ENCODE peak calls at places on chromosomes 4 and X, in seven cellular contexts. One of them, this sample, is unnamed.

GRCh38 chrX:136250191-136251041 is 784 bp downstream of the MAP7D3 start:
- DNase-seq in WERI-Rb-1: no peak
- DNase-seq in transverse colon: no peak
- DNase-seq in heart right ventricle: no peak
- DNase-seq in hepatocyte: peak
- DNase-seq in heart left ventricle: no peak
- DNase-seq in body of pancreas: no peak
- DNase-seq in this sample: no peak

GRCh38 chr4:104591505-104591904 is 96.8 kb upstream of the CXXC4 start:
- DNase-seq in WERI-Rb-1: peak
- DNase-seq in transverse colon: peak
- DNase-seq in heart right ventricle: peak
- DNase-seq in hepatocyte: peak
- DNase-seq in heart left ventricle: no peak
- DNase-seq in body of pancreas: peak
- DNase-seq in this sample: no peak

GRCh38 chr4:76823516-76823915 is 74.4 kb downstream of the SOWAHB start:
- DNase-seq in WERI-Rb-1: no peak
- DNase-seq in transverse colon: no peak
- DNase-seq in heart right ventricle: no peak
- DNase-seq in hepatocyte: no peak
- DNase-seq in heart left ventricle: no peak
- DNase-seq in body of pancreas: no peak
- DNase-seq in this sample: no peak

GRCh38 chr4:84342161-84342560 is 156.9 kb downstream of the NKX6-1 start:
- DNase-seq in WERI-Rb-1: no peak
- DNase-seq in transverse colon: no peak
- DNase-seq in heart right ventricle: no peak
- DNase-seq in hepatocyte: no peak
- DNase-seq in heart left ventricle: no peak
- DNase-seq in body of pancreas: no peak
- DNase-seq in this sample: no peak

GRCh38 chr4:77931452-77932135 is 69.0 kb downstream of the MRPL1 start:
- DNase-seq in WERI-Rb-1: no peak
- DNase-seq in transverse colon: no peak
- DNase-seq in heart right ventricle: no peak
- DNase-seq in hepatocyte: no peak
- DNase-seq in heart left ventricle: no peak
- DNase-seq in body of pancreas: no peak
- DNase-seq in this sample: no peak

GRCh38 chrX:48800574-48801280 is 1.1 kb upstream of the HDAC6 start:
- DNase-seq in WERI-Rb-1: peak
- DNase-seq in transverse colon: no peak
- DNase-seq in heart right ventricle: no peak
- DNase-seq in hepatocyte: peak
- DNase-seq in heart left ventricle: no peak
- DNase-seq in body of pancreas: no peak
- DNase-seq in this sample: peak

GRCh38 chr4:116811730-116812129 is 273.6 kb downstream of the TRAM1L1 start:
- DNase-seq in WERI-Rb-1: no peak
- DNase-seq in transverse colon: no peak
- DNase-seq in heart right ventricle: no peak
- DNase-seq in hepatocyte: no peak
- DNase-seq in heart left ventricle: no peak
- DNase-seq in body of pancreas: no peak
- DNase-seq in this sample: no peak

GRCh38 chrX:45400380-45400779 is 199.7 kb upstream of the DIPK2B start:
- DNase-seq in WERI-Rb-1: no peak
- DNase-seq in transverse colon: no peak
- DNase-seq in heart right ventricle: no peak
- DNase-seq in hepatocyte: no peak
- DNase-seq in heart left ventricle: no peak
- DNase-seq in body of pancreas: no peak
- DNase-seq in this sample: no peak

GRCh38 chr4:4574792-4575191 is 32.9 kb upstream of the STX18 start:
- DNase-seq in WERI-Rb-1: peak
- DNase-seq in transverse colon: peak
- DNase-seq in heart right ventricle: peak
- DNase-seq in hepatocyte: peak
- DNase-seq in heart left ventricle: peak
- DNase-seq in body of pancreas: peak
- DNase-seq in this sample: no peak

GRCh38 chr4:174578366-174578765 is 56.1 kb upstream of the HPGD start:
- DNase-seq in WERI-Rb-1: no peak
- DNase-seq in transverse colon: no peak
- DNase-seq in heart right ventricle: no peak
- DNase-seq in hepatocyte: no peak
- DNase-seq in heart left ventricle: no peak
- DNase-seq in body of pancreas: no peak
- DNase-seq in this sample: no peak

GRCh38 chr4:6087669-6088068 is 69.4 kb upstream of the C4orf50 start:
- DNase-seq in WERI-Rb-1: peak
- DNase-seq in transverse colon: no peak
- DNase-seq in heart right ventricle: no peak
- DNase-seq in hepatocyte: peak
- DNase-seq in heart left ventricle: no peak
- DNase-seq in body of pancreas: peak
- DNase-seq in this sample: no peak

GRCh38 chrX:51155566-51155965 is 177.1 kb upstream of the NUDT10 start:
- DNase-seq in WERI-Rb-1: no peak
- DNase-seq in transverse colon: no peak
- DNase-seq in heart right ventricle: no peak
- DNase-seq in hepatocyte: no peak
- DNase-seq in heart left ventricle: no peak
- DNase-seq in body of pancreas: no peak
- DNase-seq in this sample: no peak

GRCh38 chr4:54371211-54371610 is 142.1 kb downstream of the PDGFRA start:
- DNase-seq in WERI-Rb-1: no peak
- DNase-seq in transverse colon: no peak
- DNase-seq in heart right ventricle: no peak
- DNase-seq in hepatocyte: no peak
- DNase-seq in heart left ventricle: no peak
- DNase-seq in body of pancreas: no peak
- DNase-seq in this sample: no peak

GRCh38 chr4:78057600-78058560 is 757 bp downstream of the FRAS1 start:
- DNase-seq in WERI-Rb-1: peak
- DNase-seq in transverse colon: peak
- DNase-seq in heart right ventricle: peak
- DNase-seq in hepatocyte: peak
- DNase-seq in heart left ventricle: peak
- DNase-seq in body of pancreas: peak
- DNase-seq in this sample: peak

GRCh38 chr4:17206829-17207773 is 304.8 kb downstream of the QDPR start:
- DNase-seq in WERI-Rb-1: no peak
- DNase-seq in transverse colon: no peak
- DNase-seq in heart right ventricle: no peak
- DNase-seq in hepatocyte: no peak
- DNase-seq in heart left ventricle: no peak
- DNase-seq in body of pancreas: no peak
- DNase-seq in this sample: no peak
- H3K27ac ChIP-seq in WERI-Rb-1: no peak
- H3K27ac ChIP-seq in transverse colon: no peak
- H3K27ac ChIP-seq in heart right ventricle: no peak
- H3K27ac ChIP-seq in hepatocyte: no peak
- H3K27ac ChIP-seq in heart left ventricle: peak
- H3K27ac ChIP-seq in body of pancreas: no peak
- H3K27ac ChIP-seq in this sample: no peak

GRCh38 chr4:107718351-107718965 is 1.6 kb downstream of the PAPSS1 start:
- DNase-seq in WERI-Rb-1: no peak
- DNase-seq in transverse colon: no peak
- DNase-seq in heart right ventricle: no peak
- DNase-seq in hepatocyte: no peak
- DNase-seq in heart left ventricle: no peak
- DNase-seq in body of pancreas: no peak
- DNase-seq in this sample: no peak
- H3K4me3 ChIP-seq in WERI-Rb-1: peak
- H3K4me3 ChIP-seq in transverse colon: no peak
- H3K4me3 ChIP-seq in heart right ventricle: peak
- H3K4me3 ChIP-seq in hepatocyte: peak
- H3K4me3 ChIP-seq in heart left ventricle: peak
- H3K4me3 ChIP-seq in body of pancreas: no peak
- H3K4me3 ChIP-seq in this sample: no peak

DNA sequence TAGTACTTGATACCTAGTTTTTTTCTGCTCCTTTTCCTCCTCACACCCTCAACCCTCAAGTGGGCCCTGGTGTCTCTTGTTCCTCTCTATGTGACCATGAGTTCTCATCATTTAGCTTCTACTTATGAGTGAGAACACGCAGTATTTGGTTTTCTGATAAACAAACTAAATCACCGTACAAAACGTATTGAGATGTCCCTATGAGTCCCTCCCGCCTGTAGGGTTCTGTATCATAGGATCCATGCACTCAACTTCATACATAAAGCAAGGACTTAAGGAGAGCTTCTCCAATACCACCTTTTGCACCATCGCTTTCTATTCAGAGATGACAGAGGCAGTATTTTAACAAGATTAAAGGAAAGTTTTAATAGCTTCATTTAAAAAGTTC is 550 bp upstream of the RAB9A start:
- DNase-seq in WERI-Rb-1: no peak
- DNase-seq in transverse colon: no peak
- DNase-seq in heart right ventricle: no peak
- DNase-seq in hepatocyte: no peak
- DNase-seq in heart left ventricle: no peak
- DNase-seq in body of pancreas: no peak
- DNase-seq in this sample: no peak
- H3K27ac ChIP-seq in WERI-Rb-1: no peak
- H3K27ac ChIP-seq in transverse colon: peak
- H3K27ac ChIP-seq in heart right ventricle: peak
- H3K27ac ChIP-seq in hepatocyte: peak
- H3K27ac ChIP-seq in heart left ventricle: peak
- H3K27ac ChIP-seq in body of pancreas: peak
- H3K27ac ChIP-seq in this sample: no peak

DNA sequence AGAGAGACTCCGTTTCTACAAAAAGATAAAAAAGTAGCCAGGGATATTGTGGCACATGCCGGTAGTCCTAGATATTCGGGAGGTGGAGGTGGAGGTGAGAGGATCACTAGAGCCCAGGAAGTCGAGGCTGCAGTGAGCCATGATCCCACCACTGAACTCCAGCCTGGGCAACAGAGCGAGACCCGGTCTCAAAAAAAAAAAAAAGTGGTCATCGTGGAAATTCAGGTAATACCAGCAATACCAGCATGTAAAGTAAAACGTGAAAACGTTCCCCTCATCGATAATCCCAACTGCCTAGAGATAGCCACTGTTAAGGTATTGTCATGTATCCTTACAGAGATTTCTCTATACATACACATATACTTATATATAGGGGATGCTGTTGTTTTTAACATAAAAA is 1.5 kb downstream of the MAGT1 start:
- DNase-seq in WERI-Rb-1: no peak
- DNase-seq in transverse colon: no peak
- DNase-seq in heart right ventricle: no peak
- DNase-seq in hepatocyte: no peak
- DNase-seq in heart left ventricle: no peak
- DNase-seq in body of pancreas: no peak
- DNase-seq in this sample: no peak
- H3K4me3 ChIP-seq in WERI-Rb-1: no peak
- H3K4me3 ChIP-seq in transverse colon: no peak
- H3K4me3 ChIP-seq in heart right ventricle: peak
- H3K4me3 ChIP-seq in hepatocyte: no peak
- H3K4me3 ChIP-seq in heart left ventricle: peak
- H3K4me3 ChIP-seq in body of pancreas: no peak
- H3K4me3 ChIP-seq in this sample: no peak

GRCh38 chr4:74758521-74758920 is 35.8 kb downstream of the BTC start:
- DNase-seq in WERI-Rb-1: no peak
- DNase-seq in transverse colon: no peak
- DNase-seq in heart right ventricle: no peak
- DNase-seq in hepatocyte: no peak
- DNase-seq in heart left ventricle: no peak
- DNase-seq in body of pancreas: no peak
- DNase-seq in this sample: no peak
- H3K27ac ChIP-seq in WERI-Rb-1: no peak
- H3K27ac ChIP-seq in transverse colon: peak
- H3K27ac ChIP-seq in heart right ventricle: no peak
- H3K27ac ChIP-seq in hepatocyte: no peak
- H3K27ac ChIP-seq in heart left ventricle: no peak
- H3K27ac ChIP-seq in body of pancreas: no peak
- H3K27ac ChIP-seq in this sample: no peak

GRCh38 chr4:183409956-183410355 is 34.5 kb upstream of the CDKN2AIP start:
- DNase-seq in WERI-Rb-1: no peak
- DNase-seq in transverse colon: no peak
- DNase-seq in heart right ventricle: no peak
- DNase-seq in hepatocyte: peak
- DNase-seq in heart left ventricle: no peak
- DNase-seq in body of pancreas: no peak
- DNase-seq in this sample: no peak

GRCh38 chr4:183407128-183407585 is 37.3 kb upstream of the CDKN2AIP start:
- DNase-seq in WERI-Rb-1: peak
- DNase-seq in transverse colon: peak
- DNase-seq in heart right ventricle: peak
- DNase-seq in hepatocyte: peak
- DNase-seq in heart left ventricle: peak
- DNase-seq in body of pancreas: peak
- DNase-seq in this sample: peak

GRCh38 chr4:183409463-183409862 is 35.0 kb upstream of the CDKN2AIP start:
- DNase-seq in WERI-Rb-1: no peak
- DNase-seq in transverse colon: no peak
- DNase-seq in heart right ventricle: no peak
- DNase-seq in hepatocyte: peak
- DNase-seq in heart left ventricle: no peak
- DNase-seq in body of pancreas: no peak
- DNase-seq in this sample: no peak

GRCh38 chr4:183408791-183409190 is 35.6 kb upstream of the CDKN2AIP start:
- DNase-seq in WERI-Rb-1: no peak
- DNase-seq in transverse colon: peak
- DNase-seq in heart right ventricle: no peak
- DNase-seq in hepatocyte: peak
- DNase-seq in heart left ventricle: no peak
- DNase-seq in body of pancreas: no peak
- DNase-seq in this sample: no peak

DNA sequence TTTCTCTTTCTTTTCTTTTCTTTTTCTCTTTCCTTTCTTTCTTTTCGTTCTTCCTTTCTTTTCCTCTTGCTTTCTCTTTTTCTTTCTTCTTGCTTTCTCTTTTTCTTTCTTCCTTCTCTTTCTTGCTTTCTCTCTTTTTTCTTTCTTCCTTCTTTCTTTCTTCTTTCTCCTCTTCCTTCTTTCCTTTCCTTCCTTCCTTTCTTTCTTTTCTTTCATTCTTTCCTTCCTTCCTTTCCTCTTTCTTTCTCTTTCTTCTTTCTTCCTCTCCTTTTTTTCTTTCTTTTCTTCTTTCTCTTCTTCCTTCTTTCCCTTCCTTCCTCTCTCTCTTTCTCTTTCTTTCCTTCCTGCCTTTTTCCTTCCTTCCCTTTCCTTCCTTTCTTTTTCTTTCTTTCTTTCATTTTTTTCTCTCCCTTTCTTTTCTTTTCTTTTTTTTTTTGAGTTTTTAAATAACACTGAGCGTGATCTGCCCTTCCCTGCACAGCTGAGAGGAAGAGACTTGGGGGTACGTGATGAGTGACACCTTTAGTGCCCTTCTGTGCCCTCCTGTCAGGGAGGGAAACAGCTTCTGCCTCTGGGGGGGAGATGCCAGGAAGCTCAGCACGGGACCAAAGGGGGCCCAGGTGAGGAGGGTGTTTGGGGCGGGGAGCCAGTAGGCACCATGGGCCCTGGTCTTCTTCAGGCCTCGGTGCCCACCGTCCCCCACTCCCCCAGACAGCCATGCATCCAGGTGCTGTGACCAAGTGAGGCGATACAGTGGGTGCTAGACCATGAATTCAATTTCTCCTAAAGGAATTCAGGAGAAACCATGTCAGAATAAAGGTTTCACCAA is 36.6 kb upstream of the CDKN2AIP start:
- DNase-seq in WERI-Rb-1: no peak
- DNase-seq in transverse colon: no peak
- DNase-seq in heart right ventricle: no peak
- DNase-seq in hepatocyte: no peak
- DNase-seq in heart left ventricle: no peak
- DNase-seq in body of pancreas: no peak
- DNase-seq in this sample: no peak
- H3K4me3 ChIP-seq in WERI-Rb-1: peak
- H3K4me3 ChIP-seq in transverse colon: peak
- H3K4me3 ChIP-seq in heart right ventricle: peak
- H3K4me3 ChIP-seq in hepatocyte: peak
- H3K4me3 ChIP-seq in heart left ventricle: peak
- H3K4me3 ChIP-seq in body of pancreas: no peak
- H3K4me3 ChIP-seq in this sample: no peak

This sample was measured in aorta.